ENCODE peak calls at places on chromosomes 4 and X, in nine cellular contexts. X is NCI-H1105 treated with DMSO at 0.1 percent for 48 hours; L is LNCaP clone FGC; I is activated T-cell treated with anti-CD3 and anti-CD28 coated beads, Interleukin-2, amount 50 U/mL, for 1 hour; N is RPMI7951; B is cardiac muscle cell; T is cardiac fibroblast; G is fibroblast of lung; O is choroid plexus epithelial cell. K is an unnamed sample.

GRCh38 chrX:130032552-130032951 is 50.1 kb downstream of the BCORL1 start:
- DNase-seq in X (no peak), L (no peak), I (no peak), N (no peak), B (no peak), T (no peak), G (no peak), O (no peak), K (no peak)

GRCh38 chr4:5376015-5376414 is 324.7 kb downstream of the STK32B start:
- DNase-seq in X (no peak), L (no peak), I (no peak), N (no peak), B (no peak), T (no peak), G (no peak), O (no peak), K (no peak)

GRCh38 chrX:12956704-12957541 is 18.0 kb upstream of the TMSB4X start:
- DNase-seq in X (no peak), L (no peak), I (peak; percentile 57), N (peak; percentile 74), B (peak; percentile 56), T (peak; percentile 59), G (peak; percentile 57), O (peak; percentile 79), K (no peak)

GRCh38 chrX:14476169-14476568 is 53.2 kb upstream of the GLRA2 start:
- DNase-seq in X (no peak), L (no peak), I (no peak), N (no peak), B (no peak), T (no peak), G (peak; percentile 39), O (no peak), K (no peak)

GRCh38 chr4:173191623-173192041 is 23.0 kb downstream of the GALNT7 start:
- DNase-seq in X (no peak), L (no peak), I (no peak), N (peak; percentile 41), B (no peak), T (no peak), G (peak; percentile 32), O (peak; percentile 50), K (no peak)

GRCh38 chrX:39603291-39603690 is 494.5 kb downstream of the BCOR start:
- DNase-seq in X (no peak), L (no peak), I (no peak), N (no peak), B (no peak), T (no peak), G (no peak), O (no peak), K (no peak)

GRCh38 chr4:187961171-187961570 is 34.4 kb upstream of the ZFP42 start:
- DNase-seq in X (no peak), L (no peak), I (no peak), N (no peak), B (no peak), T (no peak), G (no peak), O (no peak), K (no peak)

GRCh38 chrX:73262991-73263390 is 48.3 kb upstream of the NAP1L2 start:
- DNase-seq in X (peak; percentile 32), L (peak; percentile 11), I (no peak), N (peak; percentile 15), B (no peak), T (no peak), G (no peak), O (peak; percentile 4), K (no peak)

GRCh38 chr4:136412708-136413107 is 1119.6 kb downstream of the PCDH18 start:
- DNase-seq in X (no peak), L (no peak), I (no peak), N (no peak), B (peak; percentile 27), T (peak; percentile 14), G (peak; percentile 52), O (peak; percentile 76), K (no peak)

GRCh38 chrX:56978172-56978571 is 17.2 kb downstream of the SPIN3 start:
- DNase-seq in X (peak; percentile 41), L (peak; percentile 32), I (no peak), N (peak; percentile 52), B (peak; percentile 52), T (peak; percentile 55), G (peak; percentile 37), O (peak; percentile 66), K (no peak)

GRCh38 chrX:21933077-21933476 is 7.4 kb upstream of the SMS start:
- DNase-seq in X (no peak), L (no peak), I (no peak), N (no peak), B (no peak), T (no peak), G (no peak), O (no peak), K (no peak)

GRCh38 chr4:7392438-7393374 is 42.0 kb downstream of the PSAPL1 start:
- DNase-seq in X (no peak), L (no peak), I (no peak), N (peak; percentile 88), B (peak; percentile 43), T (peak; percentile 21), G (peak; percentile 23), O (peak; percentile 49), K (no peak)

GRCh38 chr4:61520688-61521160 is 320.6 kb downstream of the ADGRL3 start:
- DNase-seq in X (peak; percentile 11), L (no peak), I (no peak), N (no peak), B (peak; percentile 47), T (peak; percentile 36), G (peak; percentile 5), O (peak; percentile 64), K (no peak)

GRCh38 chr4:36824682-36825081 is 419.9 kb upstream of the NWD2 start:
- DNase-seq in X (no peak), L (peak; percentile 13), I (no peak), N (no peak), B (no peak), T (no peak), G (no peak), O (no peak), K (no peak)

GRCh38 chrX:71941771-71942170 is 31.1 kb downstream of the NHSL2 start:
- DNase-seq in X (no peak), L (no peak), I (no peak), N (peak; percentile 37), B (peak; percentile 80), T (peak; percentile 76), G (peak; percentile 74), O (peak; percentile 65), K (no peak)

GRCh38 chrX:40423299-40423698 is 157.5 kb upstream of the ATP6AP2 start:
- DNase-seq in X (no peak), L (no peak), I (no peak), N (no peak), B (peak; percentile 24), T (no peak), G (no peak), O (peak; percentile 82), K (no peak)

GRCh38 chr4:101953949-101954348 is 163.4 kb downstream of the BANK1 start:
- DNase-seq in X (no peak), L (peak; percentile 50), I (no peak), N (peak; percentile 30), B (peak; percentile 63), T (peak; percentile 57), G (peak; percentile 2), O (peak; percentile 70), K (no peak)

GRCh38 chr4:70399319-70399718 is 1.6 kb downstream of the OPRPN start:
- DNase-seq in X (no peak), L (no peak), I (no peak), N (no peak), B (no peak), T (no peak), G (no peak), O (no peak), K (no peak)

GRCh38 chrX:38754102-38754790 is 47.0 kb upstream of the MID1IP1 start:
- DNase-seq in X (peak; percentile 42), L (peak; percentile 18), I (peak; percentile 22), N (peak; percentile 59), B (peak; percentile 68), T (peak; percentile 69), G (peak; percentile 74), O (peak; percentile 73), K (no peak)

GRCh38 chr4:60241886-60242285 is 958.2 kb upstream of the ADGRL3 start:
- DNase-seq in X (no peak), L (no peak), I (no peak), N (no peak), B (no peak), T (no peak), G (peak; percentile 57), O (no peak), K (no peak)

GRCh38 chr4:25977397-25978170 is 63.6 kb downstream of the SMIM20 start:
- DNase-seq in X (no peak), L (no peak), I (no peak), N (no peak), B (no peak), T (no peak), G (no peak), O (no peak), K (no peak)

K was measured in thoracic aorta.